ENCODE peak calls at places on chromosome 7, in six cellular contexts. N is prostate gland, M is HCT116, C is GM12878, W is transverse colon, R is stomach. K is an unnamed sample.

GRCh38 chr7:55733584-55733983 is 129.0 kb downstream of the SEPTIN14 start:
- DNase-seq in C (no peak), W (no peak), M (no peak), N (no peak), R (no peak), K (no peak)

GRCh38 chr7:147412782-147413186 is 1177.8 kb upstream of the C7orf33 start:
- DNase-seq in C (no peak), N (no peak), R (no peak), M (no peak), W (no peak), K (no peak)

GRCh38 chr7:43834463-43835251 is 34.7 kb downstream of the MRPS24 start:
- DNase-seq in R (no peak), W (no peak), N (no peak), M (no peak), C (peak; percentile 73), K (no peak)

GRCh38 chr7:27955596-27955995 is 215.6 kb downstream of the TAX1BP1 start:
- DNase-seq in R (no peak), M (no peak), N (no peak), C (no peak), W (no peak), K (no peak)

GRCh38 chr7:152189026-152189425 is 163.6 kb downstream of the GALNT11 start:
- DNase-seq in M (no peak), N (no peak), R (no peak), W (no peak), C (no peak), K (no peak)

GRCh38 chr7:94829987-94830386 is 77.4 kb upstream of the PPP1R9A start:
- DNase-seq in C (no peak), M (no peak), R (no peak), W (no peak), N (no peak), K (no peak)

GRCh38 chr7:81659697-81660395 is 110.0 kb downstream of the HGF start:
- DNase-seq in W (no peak), C (no peak), R (no peak), N (no peak), M (no peak), K (no peak)

GRCh38 chr7:17301491-17302101 is 3.1 kb downstream of the AHR start:
- DNase-seq in W (peak; percentile 32), C (no peak), N (peak; percentile 58), M (no peak), R (peak; percentile 52), K (no peak)

GRCh38 chr7:82441916-82442478 is 1.6 kb downstream of the CACNA2D1 start:
- DNase-seq in N (no peak), R (no peak), C (no peak), W (no peak), M (no peak), K (no peak)

GRCh38 chr7:77863860-77864259 is 65.3 kb downstream of the PHTF2 start:
- DNase-seq in M (no peak), R (no peak), W (no peak), C (no peak), N (no peak), K (no peak)

GRCh38 chr7:105389090-105389650 is 449 bp upstream of the SRPK2 start:
- DNase-seq in W (peak; percentile 48), M (peak; percentile 32), C (no peak), N (peak; percentile 16), R (peak; percentile 57), K (no peak)

GRCh38 chr7:70846208-70846607 is 285.7 kb upstream of the GALNT17 start:
- DNase-seq in W (no peak), N (no peak), R (no peak), C (no peak), M (no peak), K (no peak)

GRCh38 chr7:35802649-35803048 is 1.8 kb downstream of the SEPTIN7 start:
- DNase-seq in N (no peak), W (no peak), C (no peak), R (no peak), M (no peak), K (no peak)

GRCh38 chr7:42552227-42552626 is 315.2 kb upstream of the GLI3 start:
- DNase-seq in N (no peak), M (no peak), C (no peak), W (no peak), R (no peak), K (no peak)

GRCh38 chr7:81869670-81870069 is 99.8 kb upstream of the HGF start:
- DNase-seq in M (no peak), W (no peak), N (no peak), C (no peak), R (no peak), K (no peak)

DNA sequence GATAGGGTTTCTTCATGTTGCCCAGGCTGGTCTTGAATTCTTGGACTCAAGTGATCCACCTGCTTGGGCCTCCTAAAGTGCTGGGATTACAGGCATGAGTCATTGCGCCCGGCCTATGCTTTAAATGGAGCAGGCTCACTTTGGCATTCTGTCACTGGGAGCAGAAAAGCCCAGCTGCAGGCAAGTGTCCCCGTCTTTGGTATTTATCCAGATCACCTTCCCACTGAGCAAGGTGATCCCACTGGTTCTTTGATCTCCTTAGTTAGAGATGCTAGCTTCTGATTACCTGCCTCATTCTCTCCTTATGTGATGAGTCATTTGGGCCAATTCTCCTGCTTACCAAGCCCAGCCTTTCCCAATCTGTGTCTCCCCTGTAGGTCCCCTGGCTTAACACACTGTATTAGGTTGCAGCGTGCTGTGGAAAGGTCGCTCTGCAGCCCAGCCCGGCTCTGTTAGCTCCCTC is 39.3 kb downstream of the SPDYE5 start:
- DNase-seq in R (no peak), C (no peak), M (peak; percentile 50), W (no peak), N (no peak), K (no peak)
- TF ChIP-seq POLR2AphosphoS5 in R (no peak), C (no peak), M (no peak), W (no peak), N (no peak), K (no peak)

GRCh38 chr7:25622716-25623115 is 394.4 kb upstream of the NPVF start:
- DNase-seq in C (no peak), R (no peak), N (no peak), W (no peak), M (no peak), K (no peak)
- TF ChIP-seq POLR2A in C (no peak), R (no peak), N (no peak), W (no peak), M (no peak), K (no peak)

GRCh38 chr7:155660758-155661093 is 16.3 kb downstream of the RBM33 start:
- DNase-seq in W (no peak), M (no peak), R (no peak), C (no peak), N (no peak), K (no peak)
- TF ChIP-seq CTCF in W (no peak), M (no peak), R (no peak), C (no peak), N (no peak), K (no peak)

DNA sequence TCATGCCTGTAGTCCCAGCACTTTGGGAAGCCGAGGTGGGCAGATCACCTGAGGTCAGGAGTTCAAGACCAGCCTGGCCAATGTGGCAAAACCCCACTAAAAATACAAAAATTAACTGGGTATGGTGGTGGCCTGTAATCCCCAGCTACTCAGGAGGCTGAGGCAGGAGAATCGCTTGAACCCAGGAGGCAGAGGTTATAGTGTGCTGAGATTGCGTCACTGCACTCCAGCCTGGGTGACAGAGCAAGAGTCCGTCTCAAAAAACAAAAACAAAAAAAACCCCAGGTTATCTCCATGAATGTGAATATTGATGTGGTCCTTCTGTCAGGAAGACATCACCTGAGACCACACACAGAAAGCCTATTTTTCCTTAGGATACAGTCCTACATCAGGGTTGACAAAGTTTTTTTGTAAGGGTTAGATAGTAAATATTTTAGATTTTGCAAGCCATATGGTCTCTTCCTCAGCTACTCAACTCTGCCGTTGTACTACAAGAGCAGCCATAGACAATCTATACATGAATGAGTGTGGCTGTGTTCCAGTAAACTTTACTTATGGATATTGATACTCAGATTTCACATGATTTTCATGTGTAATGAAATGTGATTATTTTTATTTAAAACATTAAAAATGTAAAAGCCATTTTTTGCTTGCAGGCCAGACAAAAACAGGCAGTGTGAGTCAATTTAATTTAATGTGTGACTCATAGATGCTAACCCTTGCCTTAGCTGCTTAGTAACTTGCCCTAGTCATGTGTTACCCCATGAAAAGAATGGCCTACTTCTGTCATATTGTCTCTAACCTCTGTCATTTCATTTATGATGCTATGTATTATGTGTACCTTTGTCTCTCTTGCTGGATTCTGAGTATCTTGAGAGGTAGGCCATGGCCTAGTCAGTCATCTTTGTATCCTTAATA is 78.1 kb downstream of the TPST1 start:
- DNase-seq in R (no peak), N (no peak), W (no peak), C (no peak), M (peak; percentile 26), K (no peak)
- TF ChIP-seq POLR2AphosphoS5 in R (no peak), N (no peak), W (no peak), C (no peak), M (no peak), K (no peak)

DNA sequence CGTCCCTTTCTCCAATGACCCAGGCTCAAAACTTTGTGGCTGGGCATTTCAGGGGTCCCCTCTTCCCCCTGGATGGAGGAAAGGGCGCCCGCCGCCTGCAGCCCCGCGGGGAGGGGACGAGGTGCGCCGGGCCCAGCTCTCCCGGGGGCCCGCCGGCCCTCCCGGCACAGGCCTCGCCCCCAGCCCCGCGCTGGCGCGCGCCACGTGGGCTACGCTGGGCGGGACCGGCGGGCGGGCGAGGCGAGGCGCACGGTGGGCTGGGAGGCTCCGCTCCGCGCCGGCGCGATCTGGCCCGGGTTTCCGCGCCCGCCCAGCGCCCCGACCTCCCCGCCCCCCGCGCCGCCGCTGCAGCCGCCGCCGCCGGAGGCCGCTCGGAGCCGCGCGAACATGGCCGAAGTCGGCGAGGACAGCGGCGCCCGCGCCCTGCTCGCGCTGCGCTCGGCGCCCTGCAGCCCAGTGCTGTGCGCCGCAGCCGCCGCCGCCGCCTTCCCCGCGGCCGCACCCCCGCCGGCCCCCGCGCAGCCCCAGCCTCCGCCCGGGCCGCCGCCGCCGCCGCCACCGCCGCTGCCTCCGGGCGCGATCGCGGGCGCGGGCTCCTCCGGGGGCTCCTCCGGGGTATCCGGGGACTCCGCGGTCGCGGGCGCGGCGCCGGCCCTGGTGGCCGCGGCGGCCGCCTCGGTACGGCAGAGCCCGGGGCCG is at the start of gene FOXK1:
- DNase-seq in N (peak; percentile 57), W (peak; percentile 81), M (no peak), R (peak; percentile 78), C (no peak), K (peak; percentile 95)
- TF ChIP-seq POLR2A in N (no peak), W (peak; percentile 45), M (peak; percentile 59), R (no peak), C (peak; percentile 71), K (no peak)

GRCh38 chr7:106640368-106641141 is 20.4 kb downstream of the CCDC71L start:
- DNase-seq in C (no peak), W (no peak), N (no peak), R (no peak), M (no peak), K (no peak)
- TF ChIP-seq CTCF in C (no peak), W (no peak), N (no peak), R (no peak), M (no peak), K (no peak)

K was measured in spleen.